ENCODE peak calls at places on chromosomes 2 and 18, in seven cellular contexts. N, M, H, O, J, T and E are unnamed samples.

GRCh38 chr2:42167458-42167857 is 1.7 kb upstream of the EML4 start:
- DNase-seq in N (no peak), M (no peak), H (no peak), O (no peak), J (no peak), T (no peak), E (no peak)

GRCh38 chr2:230172852-230173251 is 46.9 kb downstream of the SP110 start:
- DNase-seq in N (no peak), M (no peak), H (no peak), O (no peak), J (no peak), T (no peak), E (no peak)

GRCh38 chr2:124804014-124804940 is 779.2 kb downstream of the CNTNAP5 start:
- DNase-seq in N (no peak), M (peak; percentile 68), H (no peak), O (no peak), J (no peak), T (peak; percentile 52), E (no peak)

GRCh38 chr18:63138469-63139340 is 180.9 kb downstream of the BCL2 start:
- DNase-seq in N (no peak), M (no peak), H (no peak), O (no peak), J (no peak), T (no peak), E (no peak)

GRCh38 chr18:47721876-47722275 is 208.6 kb downstream of the SMAD2 start:
- DNase-seq in N (no peak), M (no peak), H (no peak), O (no peak), J (no peak), T (no peak), E (no peak)

GRCh38 chr2:56325661-56326345 is 142.0 kb downstream of the CCDC85A start:
- DNase-seq in N (no peak), M (no peak), H (no peak), O (no peak), J (no peak), T (no peak), E (no peak)

GRCh38 chr2:146323564-146323963 is 1521.3 kb upstream of the ACVR2A start:
- DNase-seq in N (no peak), M (no peak), H (no peak), O (no peak), J (no peak), T (no peak), E (no peak)

GRCh38 chr2:35415282-35415681 is 940.3 kb upstream of the CRIM1 start:
- DNase-seq in N (no peak), M (no peak), H (no peak), O (no peak), J (no peak), T (no peak), E (no peak)

GRCh38 chr2:219254590-219255219 is 987 bp upstream of the TUBA4A start:
- DNase-seq in N (no peak), M (no peak), H (peak; percentile 58), O (peak; percentile 44), J (no peak), T (no peak), E (peak; percentile 75)

GRCh38 chr2:204888222-204888621 is 342.9 kb downstream of the PARD3B start:
- DNase-seq in N (no peak), M (no peak), H (no peak), O (no peak), J (no peak), T (no peak), E (no peak)

GRCh38 chr2:204897561-204897960 is 352.3 kb downstream of the PARD3B start:
- DNase-seq in N (no peak), M (no peak), H (no peak), O (no peak), J (no peak), T (no peak), E (no peak)

GRCh38 chr2:204890680-204891079 is 345.4 kb downstream of the PARD3B start:
- DNase-seq in N (no peak), M (no peak), H (no peak), O (no peak), J (no peak), T (no peak), E (no peak)

GRCh38 chr2:204896146-204896545 is 350.9 kb downstream of the PARD3B start:
- DNase-seq in N (no peak), M (no peak), H (no peak), O (no peak), J (no peak), T (no peak), E (no peak)

GRCh38 chr2:204892506-204893255 is 347.4 kb downstream of the PARD3B start:
- DNase-seq in N (no peak), M (peak; percentile 2), H (no peak), O (no peak), J (no peak), T (no peak), E (no peak)
- H3K27ac ChIP-seq in N (no peak overlapping the region), M (no peak overlapping the region), H (no peak overlapping the region), O (no peak overlapping the region), J (no peak overlapping the region), T (no peak overlapping the region), E (no peak overlapping the region)

GRCh38 chr2:235264121-235264493 is 229.7 kb upstream of the AGAP1 start:
- DNase-seq in N (no peak), M (no peak), H (no peak), O (no peak), J (no peak), T (no peak), E (no peak)
- H3K4me3 ChIP-seq in N (no peak overlapping the region), M (no peak overlapping the region), H (no peak overlapping the region), O (no peak overlapping the region), J (no peak overlapping the region), T (peak overlapping the region; percentile 15), E (no peak overlapping the region)

DNA sequence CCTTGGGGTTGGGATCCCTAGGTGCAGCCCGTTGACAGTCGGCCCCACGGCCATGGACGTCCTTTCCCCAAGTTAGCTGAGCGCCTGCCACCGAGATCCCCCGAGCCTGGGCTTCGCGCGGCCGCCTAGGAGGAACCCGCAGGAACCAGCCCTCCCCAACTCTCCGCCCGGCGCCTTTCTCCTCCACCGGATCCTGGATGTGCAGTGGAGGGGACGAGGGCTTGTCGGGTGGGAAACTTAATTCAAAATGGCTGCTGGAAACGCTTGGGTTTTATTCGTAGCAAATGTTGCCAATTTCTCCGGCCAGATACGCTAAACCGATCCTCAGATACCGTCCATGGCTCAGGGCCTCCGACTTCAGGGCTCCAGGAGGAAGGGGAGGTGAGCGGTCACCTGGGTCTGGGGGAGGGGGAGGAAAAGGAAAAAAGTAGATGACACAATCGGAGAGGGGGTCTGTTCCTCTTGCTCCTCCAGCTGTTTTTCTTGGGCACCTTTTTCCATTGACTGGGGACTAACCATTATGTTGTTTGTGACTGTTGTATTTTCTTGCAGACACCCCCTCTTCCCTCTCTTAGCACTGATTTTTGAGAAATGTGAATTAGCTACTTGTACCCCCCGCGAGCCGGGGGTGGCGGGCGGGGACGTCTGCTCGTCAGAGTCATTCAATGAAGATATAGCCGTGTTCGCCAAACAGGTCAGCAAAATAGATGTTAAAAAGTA is 4.5 kb downstream of the MEIS1 start:
- DNase-seq in N (peak; percentile 71), M (peak; percentile 53), H (no peak), O (no peak), J (no peak), T (no peak), E (no peak)
- H3K27me3 ChIP-seq in N (no peaks in the 10 kb centered on the region), M (no peaks in the 10 kb centered on the region), H (peaks cover 18% of the 10 kb centered on the region), O (peaks cover 19% of the 10 kb centered on the region), J (peaks cover 5% of the 10 kb centered on the region), T (peaks cover 4% of the 10 kb centered on the region), E (peaks cover 11% of the 10 kb centered on the region)

DNA sequence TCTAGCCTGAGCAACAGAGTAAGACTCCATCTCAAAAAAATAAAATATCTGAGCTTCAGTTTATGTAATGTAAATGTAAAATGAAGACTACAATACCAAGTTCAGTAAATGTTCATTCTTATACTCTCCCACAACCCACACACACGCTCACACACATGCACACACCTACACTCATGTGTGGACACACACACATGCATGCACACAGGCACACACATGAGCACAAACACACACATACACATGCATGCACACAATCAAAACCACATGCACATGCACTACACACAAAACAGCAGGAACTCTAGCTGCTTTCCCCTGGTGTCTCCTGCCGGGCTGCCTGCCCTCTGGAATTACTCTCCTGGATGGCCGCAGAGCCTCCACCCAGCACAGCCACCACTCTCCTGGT is 90.6 kb downstream of the GFPT1 start:
- DNase-seq in N (no peak), M (no peak), H (no peak), O (no peak), J (no peak), T (no peak), E (no peak)
- H3K27ac ChIP-seq in N (no peak overlapping the region), M (no peak overlapping the region), H (no peak overlapping the region), O (no peak overlapping the region), J (no peak overlapping the region), T (no peak overlapping the region), E (no peak overlapping the region)

GRCh38 chr2:150119860-150120259 is 367.6 kb downstream of the RND3 start:
- DNase-seq in N (no peak), M (no peak), H (no peak), O (no peak), J (no peak), T (no peak), E (no peak)
- H3K4me3 ChIP-seq in N (no peak overlapping the region), M (no peak overlapping the region), H (no peak overlapping the region), O (no peak overlapping the region), J (no peak overlapping the region), T (no peak overlapping the region), E (no peak overlapping the region)

DNA sequence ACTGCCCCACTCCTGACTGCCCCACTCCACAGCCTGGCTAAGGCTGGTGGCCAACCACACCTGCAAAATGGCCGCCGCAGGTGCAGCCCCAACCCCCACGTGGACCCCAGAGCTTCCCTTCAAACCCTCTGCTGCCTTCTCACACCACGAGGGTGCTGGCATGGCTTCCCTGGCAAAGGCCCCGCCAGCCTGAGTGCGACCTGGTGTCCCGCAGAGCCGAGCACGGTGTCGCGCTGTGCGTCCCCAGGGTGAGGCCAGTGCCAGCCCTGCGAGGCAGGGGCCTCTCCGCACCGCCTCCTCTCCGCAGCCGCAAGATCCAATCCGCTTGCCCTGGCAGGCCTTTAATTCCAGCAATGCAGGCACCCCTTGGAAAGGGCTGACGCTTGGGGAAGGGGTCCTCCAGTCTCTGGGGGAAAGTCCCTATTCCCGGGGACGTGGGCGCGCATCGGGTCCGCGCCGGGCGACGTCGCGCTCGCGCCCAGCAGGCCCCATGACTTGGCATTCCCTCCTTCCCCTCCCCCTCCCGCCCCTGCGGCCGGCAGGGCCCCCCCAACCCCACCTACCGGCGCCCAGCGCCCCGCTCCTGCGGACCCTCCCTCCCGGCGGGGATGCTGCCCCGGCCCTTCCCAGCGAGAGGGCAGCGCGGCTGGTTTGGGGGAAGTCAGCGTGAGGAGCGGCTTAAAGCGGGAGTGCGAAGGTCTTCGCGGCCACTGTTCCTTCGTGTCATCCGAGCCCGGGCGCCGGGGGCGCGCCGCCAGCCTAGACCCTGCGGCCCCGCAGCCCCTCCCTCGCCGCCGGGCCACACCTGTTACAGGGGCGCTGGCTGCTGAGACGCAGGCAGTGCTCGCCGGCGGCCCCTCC is 1.2 kb downstream of the KIF1A start:
- DNase-seq in N (peak; percentile 74), M (no peak), H (peak; percentile 44), O (peak; percentile 30), J (peak; percentile 20), T (no peak), E (no peak)
- H3K27me3 ChIP-seq in N (no peaks in the 10 kb centered on the region), M (peaks cover 77% of the 10 kb centered on the region), H (peaks cover 20% of the 10 kb centered on the region), O (peaks cover 58% of the 10 kb centered on the region), J (peaks cover 52% of the 10 kb centered on the region), T (peaks cover 54% of the 10 kb centered on the region), E (peaks cover 9% of the 10 kb centered on the region)

GRCh38 chr2:130890941-130891669 is 54.4 kb downstream of the ARHGEF4 start:
- DNase-seq in N (no peak), M (no peak), H (no peak), O (no peak), J (no peak), T (no peak), E (no peak)
- H3K27ac ChIP-seq in N (no peak overlapping the region), M (no peak overlapping the region), H (no peak overlapping the region), O (no peak overlapping the region), J (no peak overlapping the region), T (no peak overlapping the region), E (no peak overlapping the region)